ENCODE peak calls at places on chromosome 1, in four cellular contexts. One of them, this sample, is unnamed.

GRCh38 chr1:13702425-13703127 is 2.6 kb downstream of the PRDM2 start:
- DNase-seq in kidney: no peak
- DNase-seq in lower leg skin: no peak
- DNase-seq in pancreas: no peak
- DNase-seq in this sample: no peak

GRCh38 chr1:113265196-113265595 is 125.1 kb upstream of the MAGI3 start:
- DNase-seq in pancreas: no peak
- DNase-seq in kidney: no peak
- DNase-seq in lower leg skin: no peak
- DNase-seq in this sample: no peak

GRCh38 chr1:119139393-119139792 is 1.1 kb downstream of the WARS2 start:
- DNase-seq in kidney: no peak
- DNase-seq in lower leg skin: no peak
- DNase-seq in pancreas: no peak
- DNase-seq in this sample: no peak

GRCh38 chr1:200366577-200367253 is 43.1 kb downstream of the ZNF281 start:
- DNase-seq in lower leg skin: no peak
- DNase-seq in pancreas: no peak
- DNase-seq in kidney: no peak
- DNase-seq in this sample: no peak

GRCh38 chr1:10678395-10678794 is 118.1 kb downstream of the CASZ1 start:
- DNase-seq in kidney: no peak
- DNase-seq in lower leg skin: no peak
- DNase-seq in pancreas: no peak
- DNase-seq in this sample: no peak

GRCh38 chr1:110024613-110025012 is 9.8 kb upstream of the STRIP1 start:
- DNase-seq in lower leg skin: no peak
- DNase-seq in pancreas: no peak
- DNase-seq in kidney: no peak
- DNase-seq in this sample: no peak

GRCh38 chr1:246790364-246790763 is 66.2 kb downstream of the SCCPDH start:
- DNase-seq in lower leg skin: no peak
- DNase-seq in kidney: peak
- DNase-seq in pancreas: no peak
- DNase-seq in this sample: no peak

GRCh38 chr1:53341521-53341895 is 13.6 kb upstream of the LRP8 start:
- DNase-seq in kidney: peak
- DNase-seq in pancreas: peak
- DNase-seq in lower leg skin: peak
- DNase-seq in this sample: no peak

GRCh38 chr1:112544011-112544688 is 35.4 kb downstream of the WNT2B start:
- DNase-seq in lower leg skin: no peak
- DNase-seq in kidney: no peak
- DNase-seq in pancreas: no peak
- DNase-seq in this sample: no peak

GRCh38 chr1:1240348-1240732 is 6.2 kb downstream of the C1QTNF12 start:
- DNase-seq in pancreas: no peak
- DNase-seq in kidney: no peak
- DNase-seq in lower leg skin: no peak
- DNase-seq in this sample: no peak

GRCh38 chr1:212428496-212428895 is 4.2 kb upstream of the NENF start:
- DNase-seq in pancreas: no peak
- DNase-seq in kidney: no peak
- DNase-seq in lower leg skin: no peak
- DNase-seq in this sample: no peak

GRCh38 chr1:182549346-182549745 is 39.7 kb downstream of the RNASEL start:
- DNase-seq in lower leg skin: no peak
- DNase-seq in kidney: no peak
- DNase-seq in pancreas: no peak
- DNase-seq in this sample: no peak

GRCh38 chr1:41394918-41395598 is 33.8 kb downstream of the FOXO6 start:
- DNase-seq in kidney: no peak
- DNase-seq in pancreas: no peak
- DNase-seq in lower leg skin: no peak
- DNase-seq in this sample: peak

GRCh38 chr1:14543191-14543849 is 55.2 kb upstream of the KAZN start:
- DNase-seq in kidney: no peak
- DNase-seq in lower leg skin: no peak
- DNase-seq in pancreas: no peak
- DNase-seq in this sample: no peak

GRCh38 chr1:118989006-118989736 is 1.0 kb upstream of the TBX15 start:
- DNase-seq in pancreas: no peak
- DNase-seq in lower leg skin: peak
- DNase-seq in kidney: no peak
- DNase-seq in this sample: no peak

GRCh38 chr1:232558974-232559373 is 71.0 kb downstream of the SIPA1L2 start:
- DNase-seq in kidney: no peak
- DNase-seq in pancreas: no peak
- DNase-seq in lower leg skin: no peak
- DNase-seq in this sample: no peak

GRCh38 chr1:219385786-219386427 is 212.2 kb downstream of the LYPLAL1 start:
- DNase-seq in lower leg skin: no peak
- DNase-seq in kidney: no peak
- DNase-seq in pancreas: no peak
- DNase-seq in this sample: peak

GRCh38 chr1:196661345-196661744 is 9.5 kb downstream of the CFH start:
- DNase-seq in lower leg skin: no peak
- DNase-seq in kidney: no peak
- DNase-seq in pancreas: no peak
- DNase-seq in this sample: no peak

GRCh38 chr1:44068442-44068861 is 37.2 kb upstream of the SLC6A9 start:
- DNase-seq in pancreas: no peak
- DNase-seq in kidney: no peak
- DNase-seq in lower leg skin: no peak
- DNase-seq in this sample: no peak

GRCh38 chr1:17558954-17559617 is 19.6 kb downstream of the ARHGEF10L start:
- DNase-seq in kidney: no peak
- DNase-seq in pancreas: no peak
- DNase-seq in lower leg skin: no peak
- DNase-seq in this sample: no peak

GRCh38 chr1:214549604-214550338 is 1.6 kb downstream of the PTPN14 start:
- DNase-seq in lower leg skin: no peak
- DNase-seq in kidney: no peak
- DNase-seq in pancreas: no peak
- DNase-seq in this sample: no peak

GRCh38 chr1:19824541-19824940 is 9.5 kb upstream of the RNF186 start:
- DNase-seq in pancreas: no peak
- DNase-seq in lower leg skin: no peak
- DNase-seq in kidney: no peak
- DNase-seq in this sample: no peak

GRCh38 chr1:156367386-156368156 is 1.4 kb upstream of the RHBG start:
- DNase-seq in pancreas: no peak
- DNase-seq in lower leg skin: no peak
- DNase-seq in kidney: no peak
- DNase-seq in this sample: no peak

GRCh38 chr1:6275826-6276764 is 15.2 kb upstream of the GPR153 start:
- DNase-seq in pancreas: no peak
- DNase-seq in lower leg skin: peak
- DNase-seq in kidney: peak
- DNase-seq in this sample: no peak

GRCh38 chr1:2399890-2400575 is 8.4 kb downstream of the RER1 start:
- DNase-seq in kidney: peak
- DNase-seq in lower leg skin: no peak
- DNase-seq in pancreas: no peak
- DNase-seq in this sample: no peak

GRCh38 chr1:161905269-161905884 is 118.3 kb downstream of the OLFML2B start:
- DNase-seq in lower leg skin: no peak
- DNase-seq in pancreas: no peak
- DNase-seq in kidney: no peak
- DNase-seq in this sample: peak

GRCh38 chr1:217534566-217534965 is 96.3 kb downstream of the GPATCH2 start:
- DNase-seq in kidney: no peak
- DNase-seq in lower leg skin: no peak
- DNase-seq in pancreas: no peak
- DNase-seq in this sample: no peak

GRCh38 chr1:30789388-30790255 is 32.0 kb upstream of the LAPTM5 start:
- DNase-seq in kidney: peak
- DNase-seq in pancreas: no peak
- DNase-seq in lower leg skin: no peak
- DNase-seq in this sample: no peak

GRCh38 chr1:78491311-78492071 is 717 bp downstream of the PTGFR start:
- DNase-seq in pancreas: peak
- DNase-seq in lower leg skin: peak
- DNase-seq in kidney: peak
- DNase-seq in this sample: no peak

DNA sequence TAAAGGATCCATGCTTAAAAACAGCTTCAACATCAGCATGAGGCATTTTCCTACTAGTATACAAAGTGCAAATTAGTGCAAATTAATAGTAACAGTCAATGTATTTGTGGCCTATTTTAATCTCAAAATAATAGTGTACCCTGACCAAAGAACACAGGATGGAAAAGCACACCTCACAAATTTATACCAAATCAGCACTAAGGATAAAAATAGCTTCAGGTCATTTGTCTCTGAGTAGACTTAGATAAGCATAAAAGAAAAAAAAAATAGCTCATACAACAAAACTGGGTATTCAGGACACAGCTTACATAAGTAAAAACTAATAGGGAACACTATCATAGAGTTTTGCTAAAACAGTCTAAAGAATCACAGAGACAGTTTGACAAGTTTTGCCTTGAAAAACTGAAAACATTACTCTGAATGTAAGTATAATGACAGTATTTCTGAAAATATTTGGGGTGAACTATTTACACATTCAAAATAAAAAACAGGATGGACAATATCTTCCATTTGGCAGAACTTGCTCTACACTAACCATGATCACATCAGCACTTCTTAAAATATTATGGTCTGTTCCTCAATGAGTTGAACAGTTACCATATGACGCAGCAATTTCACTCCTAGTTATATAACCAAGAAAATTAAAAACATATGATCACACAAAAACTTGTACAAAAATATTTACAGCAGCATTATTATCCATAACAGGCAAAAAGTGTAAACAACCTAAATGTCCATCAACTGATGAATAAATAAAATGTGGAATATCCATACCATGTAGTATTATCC is 46.3 kb downstream of the RNF115 start:
- DNase-seq in lower leg skin: no peak
- DNase-seq in pancreas: no peak
- DNase-seq in kidney: no peak
- DNase-seq in this sample: no peak
- H3K4me3 ChIP-seq in lower leg skin: no peak
- H3K4me3 ChIP-seq in pancreas: no peak
- H3K4me3 ChIP-seq in kidney: no peak
- H3K4me3 ChIP-seq in this sample: no peak

DNA sequence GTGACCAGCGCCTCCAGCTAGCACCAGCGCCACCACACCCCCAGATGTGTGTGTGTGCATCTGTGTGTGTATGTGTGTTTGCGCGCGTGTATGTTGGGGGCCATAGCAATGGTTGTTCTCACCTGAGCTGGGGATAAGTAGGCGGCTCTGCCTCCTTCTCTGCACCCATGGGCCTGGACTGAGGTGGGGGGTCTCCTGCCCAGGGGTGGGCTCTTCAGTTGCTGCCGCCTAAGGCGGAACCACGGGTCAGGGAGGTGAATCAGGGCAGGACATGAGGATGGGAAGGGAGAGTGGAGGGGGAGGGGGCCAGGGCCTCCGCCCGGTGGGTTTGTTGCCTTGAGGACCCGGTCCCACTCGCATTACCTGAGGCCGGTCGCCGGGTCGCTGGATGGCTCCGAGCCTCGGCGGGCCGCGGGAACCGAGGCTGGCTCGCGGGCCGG is 270 bp downstream of the HPCAL4 start:
- DNase-seq in kidney: no peak
- DNase-seq in lower leg skin: no peak
- DNase-seq in pancreas: no peak
- DNase-seq in this sample: no peak
- H3K4me3 ChIP-seq in kidney: peak
- H3K4me3 ChIP-seq in lower leg skin: no peak
- H3K4me3 ChIP-seq in pancreas: peak
- H3K4me3 ChIP-seq in this sample: peak

GRCh38 chr1:47710075-47711071 is 272.5 kb downstream of the FOXD2 start:
- DNase-seq in pancreas: peak
- DNase-seq in kidney: peak
- DNase-seq in lower leg skin: peak
- DNase-seq in this sample: peak

GRCh38 chr1:47708658-47709301 is 270.9 kb downstream of the FOXD2 start:
- DNase-seq in pancreas: no peak
- DNase-seq in lower leg skin: no peak
- DNase-seq in kidney: no peak
- DNase-seq in this sample: no peak

GRCh38 chr1:47711211-47711847 is 273.5 kb downstream of the FOXD2 start:
- DNase-seq in pancreas: no peak
- DNase-seq in lower leg skin: peak
- DNase-seq in kidney: no peak
- DNase-seq in this sample: no peak

GRCh38 chr1:47707887-47708535 is 270.2 kb downstream of the FOXD2 start:
- DNase-seq in kidney: no peak
- DNase-seq in lower leg skin: no peak
- DNase-seq in pancreas: no peak
- DNase-seq in this sample: no peak

DNA sequence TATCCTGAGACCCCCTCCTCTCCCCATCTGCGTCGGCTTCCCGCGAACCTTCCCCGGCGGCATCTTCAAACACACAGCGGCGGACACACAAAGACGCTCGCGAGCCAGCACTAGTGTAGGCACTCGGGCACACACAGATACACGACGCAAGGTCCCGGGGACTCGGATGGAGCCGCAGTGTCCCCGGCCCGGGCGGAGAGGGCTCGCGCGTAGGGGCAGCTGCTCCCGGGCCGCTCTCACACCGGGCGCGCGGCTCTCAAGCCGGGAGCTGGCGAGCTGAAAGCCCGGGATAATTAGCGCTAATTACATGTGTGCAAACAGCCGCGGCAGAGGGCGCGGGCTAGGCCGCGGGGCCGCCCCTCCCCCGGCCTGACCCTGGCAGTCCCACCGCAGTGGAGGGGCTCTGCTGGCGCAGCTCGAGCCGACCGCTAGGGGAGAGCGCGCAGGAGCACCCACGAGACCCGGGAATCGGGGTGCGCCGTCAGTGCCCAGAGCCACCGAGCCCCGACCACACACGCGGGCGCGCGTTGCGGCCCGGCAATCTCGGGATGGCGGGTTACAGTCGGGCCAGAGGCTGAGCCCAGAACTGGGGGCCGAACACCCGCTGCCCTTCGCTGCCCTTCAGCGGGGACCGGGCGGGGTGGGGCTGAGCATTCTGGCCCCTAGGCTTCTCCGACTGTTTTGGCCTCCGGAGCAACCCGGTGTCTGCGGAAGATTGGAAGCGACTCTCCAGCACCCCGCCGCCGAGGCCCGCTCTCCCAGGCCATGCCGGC is 271.6 kb downstream of the FOXD2 start:
- DNase-seq in pancreas: peak
- DNase-seq in kidney: no peak
- DNase-seq in lower leg skin: no peak
- DNase-seq in this sample: no peak
- H3K4me3 ChIP-seq in pancreas: peak
- H3K4me3 ChIP-seq in kidney: peak
- H3K4me3 ChIP-seq in lower leg skin: no peak
- H3K4me3 ChIP-seq in this sample: no peak

DNA sequence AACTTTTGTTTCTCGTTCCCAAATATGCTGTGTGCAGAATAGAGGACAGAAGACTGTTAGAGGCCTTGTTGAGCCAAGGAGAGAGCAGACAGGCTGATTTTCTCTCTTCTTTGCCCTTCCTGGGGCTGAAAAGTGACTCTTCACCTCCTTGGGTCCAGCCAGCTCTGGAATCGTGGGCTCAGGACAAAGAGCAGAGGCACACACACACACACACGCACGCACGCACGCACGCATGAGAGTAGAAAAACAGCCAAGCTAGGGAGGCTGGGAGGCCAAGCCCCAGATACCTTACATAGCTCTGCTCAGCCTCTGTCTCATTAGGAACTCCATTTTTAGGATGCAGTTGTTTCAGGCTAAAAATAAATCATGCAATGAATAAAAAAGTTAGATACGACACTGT is at the start of gene CASQ2:
- DNase-seq in lower leg skin: no peak
- DNase-seq in pancreas: no peak
- DNase-seq in kidney: no peak
- DNase-seq in this sample: no peak
- H3K4me3 ChIP-seq in lower leg skin: no peak
- H3K4me3 ChIP-seq in pancreas: no peak
- H3K4me3 ChIP-seq in kidney: no peak
- H3K4me3 ChIP-seq in this sample: no peak